ENCODE peak calls at places on chromosomes 6 and 20, in nine cellular contexts. F is Peyer's patch; C is sigmoid colon; K is tibial artery; B is left lung; R is fibroblast of lung; E is CD8-positive, alpha-beta T cell; V is HCT116; H is left ventricle myocardium inferior. P is an unnamed sample.

GRCh38 chr6:63764318-63764916 is 128.8 kb downstream of the PHF3 start:
- DNase-seq in B (no peak), C (no peak), K (no peak), V (peak; percentile 29), R (peak; percentile 18), E (peak; percentile 4), H (no peak), F (no peak), P (no peak)

GRCh38 chr6:18047406-18047805 is 60.0 kb upstream of the KIF13A start:
- DNase-seq in K (no peak), V (no peak), E (no peak), R (peak; percentile 78), H (no peak), C (no peak), B (no peak), F (no peak), P (no peak)

GRCh38 chr6:128079026-128079425 is 178.2 kb upstream of the THEMIS start:
- DNase-seq in B (no peak), H (no peak), V (no peak), C (no peak), E (no peak), R (peak; percentile 55), K (no peak), F (no peak), P (no peak)

GRCh38 chr6:117573006-117573680 is 29.2 kb downstream of the GOPC start:
- DNase-seq in H (no peak), C (no peak), K (no peak), B (no peak), V (no peak), F (no peak), E (no peak), R (no peak), P (no peak)

GRCh38 chr6:159035891-159036290 is 8.9 kb downstream of the TAGAP start:
- DNase-seq in F (no peak), B (peak; percentile 62), E (no peak), H (no peak), R (no peak), V (no peak), C (no peak), K (no peak), P (no peak)

GRCh38 chr6:139356924-139357323 is 17.5 kb downstream of the CITED2 start:
- DNase-seq in B (no peak), F (no peak), C (no peak), H (no peak), E (no peak), R (no peak), V (no peak), K (no peak), P (no peak)

GRCh38 chr20:40691566-40692239 is 2.7 kb upstream of the MAFB start:
- DNase-seq in R (no peak), H (no peak), F (no peak), E (no peak), V (no peak), C (no peak), K (no peak), B (no peak), P (no peak)

GRCh38 chr20:33635341-33635740 is 26.8 kb upstream of the C20orf144 start:
- DNase-seq in R (no peak), K (no peak), E (no peak), H (no peak), B (no peak), C (no peak), V (no peak), F (no peak), P (no peak)

GRCh38 chr6:22455378-22455777 is 114.0 kb upstream of the HDGFL1 start:
- DNase-seq in V (no peak), C (no peak), B (no peak), E (no peak), H (no peak), F (no peak), K (no peak), R (no peak), P (no peak)

GRCh38 chr6:31851485-31851832 is 11.2 kb downstream of the NEU1 start:
- DNase-seq in B (no peak), K (no peak), V (no peak), R (peak; percentile 54), E (no peak), C (no peak), H (no peak), F (no peak), P (no peak)

GRCh38 chr20:22863881-22864280 is 171.2 kb upstream of the SSTR4 start:
- DNase-seq in V (no peak), R (no peak), K (no peak), C (no peak), B (no peak), E (no peak), H (no peak), F (no peak), P (no peak)

GRCh38 chr6:38177885-38178583 is 358.5 kb downstream of the ZFAND3 start:
- DNase-seq in B (no peak), E (no peak), C (peak; percentile 28), R (no peak), H (no peak), F (no peak), V (no peak), K (peak; percentile 11), P (no peak)

GRCh38 chr20:51339721-51340450 is 202.6 kb downstream of the NFATC2 start:
- DNase-seq in F (no peak), R (peak; percentile 72), K (no peak), V (no peak), C (no peak), E (no peak), H (no peak), B (no peak), P (no peak)

GRCh38 chr6:78953798-78954197 is 86.4 kb downstream of the IRAK1BP1 start:
- DNase-seq in C (no peak), E (no peak), B (no peak), K (no peak), H (no peak), V (no peak), R (no peak), F (no peak), P (no peak)
- H3K36me3 ChIP-seq in C (peaks cover 26% of the 10 kb centered on the region), E (peaks cover 14% of the 10 kb centered on the region), B (no peaks in the 10 kb centered on the region), K (peaks cover 81% of the 10 kb centered on the region), H (peaks cover 94% of the 10 kb centered on the region), V (peaks cover 19% of the 10 kb centered on the region), R (no peaks in the 10 kb centered on the region), F (peaks cover 70% of the 10 kb centered on the region), P (peaks cover 86% of the 10 kb centered on the region)

DNA sequence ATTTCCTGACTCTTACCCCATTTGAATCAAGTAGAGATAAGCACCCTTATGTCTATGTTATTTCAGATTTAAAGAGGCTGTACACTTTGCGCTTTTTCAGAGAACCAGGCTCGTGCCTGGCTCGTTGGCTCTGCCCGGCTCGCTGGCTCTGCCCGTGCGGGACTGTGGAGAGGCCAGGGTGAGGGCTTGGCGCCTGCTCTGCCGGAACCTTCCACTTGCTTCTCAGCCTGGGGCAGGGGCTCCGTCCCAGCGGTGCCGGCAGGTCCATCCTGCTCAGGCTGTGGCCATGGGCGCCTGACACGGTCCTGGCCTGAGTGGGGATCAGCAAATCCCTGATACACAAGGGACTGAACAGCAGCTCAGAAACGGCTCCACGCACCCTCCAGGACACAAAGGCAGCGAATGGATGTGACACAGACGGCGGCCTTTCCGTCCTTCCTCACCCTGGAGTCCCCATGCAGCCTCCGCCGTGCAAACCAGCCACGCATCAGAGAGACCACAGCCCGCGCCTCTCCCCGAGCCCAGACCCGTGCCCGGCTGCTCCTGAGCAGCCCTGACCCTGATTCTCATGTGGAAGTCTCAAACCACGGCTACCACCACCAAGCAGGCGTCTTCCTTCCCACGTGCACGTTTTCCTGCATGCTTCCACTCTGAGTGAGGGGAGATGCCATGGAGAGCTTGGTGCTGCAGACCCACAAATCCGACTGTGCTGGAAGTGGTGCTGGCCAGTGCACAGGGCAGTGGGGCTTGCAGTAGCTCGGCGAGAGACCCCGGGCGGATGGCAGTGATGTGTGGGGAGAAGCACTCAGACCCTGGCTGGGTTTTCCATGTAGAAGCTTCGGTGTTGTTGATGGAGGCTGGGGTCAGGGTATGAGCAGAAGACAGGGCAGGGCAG is 233.9 kb downstream of the ERMARD start:
- DNase-seq in F (peak; percentile 35), E (no peak), V (no peak), B (peak; percentile 77), K (no peak), R (no peak), C (peak; percentile 48), H (peak; percentile 6), P (no peak)
- H3K9me3 ChIP-seq in F (no peaks in the 10 kb centered on the region), E (no peaks in the 10 kb centered on the region), V (no peaks in the 10 kb centered on the region), B (no peaks in the 10 kb centered on the region), K (no peaks in the 10 kb centered on the region), R (no peaks in the 10 kb centered on the region), C (no peaks in the 10 kb centered on the region), H (no peaks in the 10 kb centered on the region), P (no peaks in the 10 kb centered on the region)

DNA sequence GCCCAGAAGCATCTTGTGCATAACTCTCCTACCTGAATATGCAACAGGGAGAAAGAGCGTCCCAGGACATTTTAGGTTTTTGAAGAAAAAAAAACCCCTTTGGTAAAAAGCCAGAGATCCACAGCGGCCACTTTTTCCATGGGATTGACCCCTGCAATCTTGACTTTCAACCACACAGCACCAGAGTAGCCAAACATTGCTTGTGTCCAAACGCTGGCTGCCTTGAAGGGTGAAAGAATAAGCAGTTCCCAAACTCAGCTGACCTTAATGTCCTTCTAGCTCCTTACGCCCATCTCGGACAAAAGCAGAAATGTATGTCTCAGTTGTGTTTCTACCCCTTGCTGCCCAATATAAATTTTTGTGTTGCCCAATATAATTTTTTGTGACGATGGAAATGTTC is 1.2 kb upstream of the MOG start:
- DNase-seq in K (no peak), B (no peak), H (no peak), F (no peak), V (no peak), R (no peak), C (no peak), E (no peak), P (no peak)
- H3K27ac ChIP-seq in K (peak overlapping the region; percentile 64), B (no peak overlapping the region), H (peak overlapping the region; percentile 89), F (no peak overlapping the region), V (no peak overlapping the region), R (no peak overlapping the region), C (peak overlapping the region; percentile 53), E (no peak overlapping the region), P (no peak overlapping the region)

GRCh38 chr20:36237477-36237876 is 1.2 kb downstream of the AAR2 start:
- DNase-seq in H (no peak), C (peak; percentile 27), R (no peak), B (no peak), E (no peak), K (no peak), V (no peak), F (no peak), P (no peak)

GRCh38 chr20:36240076-36240475 is 3.8 kb downstream of the AAR2 start:
- DNase-seq in F (no peak), V (no peak), H (no peak), E (no peak), C (peak; percentile 52), B (no peak), K (no peak), R (no peak), P (no peak)

GRCh38 chr20:36238153-36238552 is 1.9 kb downstream of the AAR2 start:
- DNase-seq in F (no peak), E (no peak), C (no peak), K (no peak), H (no peak), V (no peak), B (no peak), R (no peak), P (no peak)

GRCh38 chr20:36236786-36237121 is 476 bp downstream of the AAR2 start:
- DNase-seq in V (no peak), H (no peak), B (no peak), K (no peak), C (peak; percentile 33), R (no peak), E (no peak), F (no peak), P (no peak)

DNA sequence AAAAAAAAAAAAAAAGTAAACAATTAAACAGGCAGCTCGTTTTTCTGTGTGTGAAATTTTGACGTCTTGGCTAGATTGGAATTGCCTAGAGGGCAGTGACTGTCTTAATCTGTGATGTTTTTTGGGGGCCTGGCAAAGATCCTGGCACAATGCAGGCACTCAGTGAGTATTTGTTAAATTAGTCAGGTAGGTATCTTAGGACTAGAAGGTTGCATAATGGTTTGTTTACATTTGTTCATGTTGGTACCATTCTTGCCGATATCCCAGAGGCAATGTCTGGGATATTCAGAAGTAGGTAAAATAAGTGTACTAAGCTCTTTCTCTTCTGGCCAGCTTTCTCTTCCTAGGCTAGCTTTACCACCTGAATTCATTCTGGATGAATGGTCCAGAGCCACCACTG is 2.5 kb downstream of the AAR2 start:
- DNase-seq in F (no peak), H (no peak), R (no peak), V (no peak), B (no peak), K (no peak), E (no peak), C (no peak), P (no peak)
- H3K36me3 ChIP-seq in F (peaks cover 31% of the 10 kb centered on the region), H (peaks cover 34% of the 10 kb centered on the region), R (peaks cover 6% of the 10 kb centered on the region), V (peaks cover 12% of the 10 kb centered on the region), B (no peaks in the 10 kb centered on the region), K (peaks cover 44% of the 10 kb centered on the region), E (peaks cover 19% of the 10 kb centered on the region), C (peaks cover 19% of the 10 kb centered on the region), P (peaks cover 30% of the 10 kb centered on the region)

P was measured in effector memory CD4-positive, alpha-beta T cell.